ENCODE peak calls at places on chromosomes 2 and 18, in five cellular contexts. G is activated T-cell treated with anti-CD3 and anti-CD28 coated beads, Interleukin-2, amount 50 U/mL, for 4 hours; T is left ventricle myocardium superior; I is NCI-H1092; Z is amygdala. P is an unnamed sample.
A peak's percentile ranks its signal among the peaks of the same experiment; 100 is the strongest.

GRCh38 chr2:74947703-74948102 is 10.7 kb upstream of the POLE4 start:
- DNase-seq in G (no peak), T (no peak), I (no peak), Z (no peak), P (no peak)

GRCh38 chr18:12253027-12253426 is 1.1 kb upstream of the CIDEA start:
- DNase-seq in G (no peak), T (no peak), I (no peak), Z (no peak), P (no peak)

GRCh38 chr2:49490710-49491109 is 336.4 kb upstream of the FSHR start:
- DNase-seq in G (no peak), T (no peak), I (peak; percentile 2), Z (no peak), P (no peak)

GRCh38 chr2:209525834-209526281 is 102.0 kb downstream of the MAP2 start:
- DNase-seq in G (no peak), T (no peak), I (no peak), Z (no peak), P (no peak)

GRCh38 chr18:63963610-63964256 is 6.1 kb upstream of the SERPINB8 start:
- DNase-seq in G (peak; percentile 38), T (no peak), I (peak; percentile 34), Z (peak; percentile 16), P (no peak)

GRCh38 chr2:174259981-174260380 is 11.6 kb upstream of the OLA1 start:
- DNase-seq in G (no peak), T (no peak), I (no peak), Z (no peak), P (no peak)

GRCh38 chr2:238928520-238929241 is 80.8 kb downstream of the TWIST2 start:
- DNase-seq in G (no peak), T (peak; percentile 30), I (no peak), Z (no peak), P (no peak)

GRCh38 chr2:19176977-19177376 is 181.4 kb downstream of the OSR1 start:
- DNase-seq in G (no peak), T (no peak), I (no peak), Z (no peak), P (no peak)

GRCh38 chr2:223046470-223047053 is 5.4 kb upstream of the KCNE4 start:
- DNase-seq in G (no peak), T (no peak), I (no peak), Z (no peak), P (no peak)

GRCh38 chr2:186696804-186697203 is 2.9 kb downstream of the FAM171B start:
- DNase-seq in G (no peak), T (no peak), I (no peak), Z (no peak), P (no peak)

GRCh38 chr2:72993147-72993546 is 75.8 kb downstream of the EMX1 start:
- DNase-seq in G (peak; percentile 27), T (no peak), I (no peak), Z (no peak), P (no peak)

GRCh38 chr2:238040918-238041317 is 19.9 kb upstream of the SCLY start:
- DNase-seq in G (no peak), T (no peak), I (no peak), Z (no peak), P (no peak)

GRCh38 chr2:67082813-67083212 is 314.3 kb upstream of the ETAA1 start:
- DNase-seq in G (no peak), T (no peak), I (no peak), Z (no peak), P (no peak)

GRCh38 chr2:150520887-150521664 is 33.6 kb upstream of the RND3 start:
- DNase-seq in G (no peak), T (no peak), I (no peak), Z (no peak), P (no peak)

GRCh38 chr2:14634885-14635871 is 2.7 kb downstream of the LRATD1 start:
- DNase-seq in G (no peak), T (peak; percentile 72), I (peak; percentile 68), Z (peak; percentile 68), P (peak; percentile 35)

GRCh38 chr2:62723253-62723652 is 17.7 kb downstream of the EHBP1 start:
- DNase-seq in G (no peak), T (no peak), I (no peak), Z (no peak), P (no peak)

GRCh38 chr2:181465686-181466375 is 8.6 kb downstream of the ITGA4 start:
- DNase-seq in G (no peak), T (no peak), I (no peak), Z (no peak), P (no peak)

GRCh38 chr2:208467564-208467963 is 61.0 kb downstream of the PTH2R start:
- DNase-seq in G (no peak), T (no peak), I (no peak), Z (no peak), P (no peak)

GRCh38 chr2:224958873-224959272 is 83.4 kb downstream of the DOCK10 start:
- DNase-seq in G (no peak), T (no peak), I (no peak), Z (no peak), P (no peak)

GRCh38 chr2:118530976-118531375 is 316.5 kb downstream of the EN1 start:
- DNase-seq in G (no peak), T (no peak), I (no peak), Z (no peak), P (no peak)

GRCh38 chr2:68466361-68466777 is 725 bp downstream of the FBXO48 start:
- DNase-seq in G (peak; percentile 58), T (no peak), I (no peak), Z (no peak), P (no peak)

GRCh38 chr2:172398444-172398843 is 28.9 kb upstream of the ITGA6 start:
- DNase-seq in G (no peak), T (no peak), I (no peak), Z (no peak), P (no peak)

GRCh38 chr2:221571391-221572179 is 519 bp downstream of the EPHA4 start:
- DNase-seq in G (peak; percentile 5), T (peak; percentile 57), I (no peak), Z (no peak), P (no peak)

GRCh38 chr2:8543065-8543411 is 138.8 kb upstream of the ID2 start:
- DNase-seq in G (peak; percentile 40), T (no peak), I (no peak), Z (no peak), P (no peak)

P was measured in caudate nucleus.